ENCODE peak calls at places on chromosomes 3 and 15, in seven cellular contexts. H is psoas muscle, A is foreskin fibroblast, G is left ventricle myocardium inferior, T is fibroblast of mammary gland, B is heart right ventricle, N is OCI-LY7. E is an unnamed sample.

GRCh38 chr3:37806505-37807291 is 55.0 kb upstream of the CTDSPL start:
- DNase-seq in H (no peak), A (no peak), G (no peak), T (no peak), B (no peak), N (no peak), E (no peak)

GRCh38 chr3:122318620-122319019 is 6.4 kb upstream of the CSTA start:
- DNase-seq in H (no peak), A (no peak), G (no peak), T (no peak), B (no peak), N (no peak), E (no peak)

GRCh38 chr3:112090899-112091586 is 4.9 kb downstream of the C3orf52 start:
- DNase-seq in H (no peak), A (no peak), G (no peak), T (no peak), B (no peak), N (peak), E (no peak)

GRCh38 chr3:8371085-8371551 is 130.5 kb upstream of the LMCD1 start:
- DNase-seq in H (no peak), A (peak), G (no peak), T (peak), B (no peak), N (no peak), E (peak)

GRCh38 chr15:80026754-80027153 is 32.7 kb upstream of the ZFAND6 start:
- DNase-seq in H (no peak), A (no peak), G (no peak), T (no peak), B (no peak), N (no peak), E (no peak)

GRCh38 chr15:48500595-48500994 is 144.9 kb downstream of the FBN1 start:
- DNase-seq in H (no peak), A (no peak), G (no peak), T (no peak), B (no peak), N (no peak), E (no peak)

GRCh38 chr3:126551066-126551838 is 7.5 kb downstream of the C3orf22 start:
- DNase-seq in H (peak), A (no peak), G (no peak), T (no peak), B (no peak), N (no peak), E (no peak)

GRCh38 chr3:4322635-4323034 is 19.5 kb downstream of the SETMAR start:
- DNase-seq in H (no peak), A (peak), G (no peak), T (peak), B (no peak), N (no peak), E (peak)

GRCh38 chr3:52349131-52349530 is 33.0 kb downstream of the DNAH1 start:
- DNase-seq in H (peak), A (no peak), G (no peak), T (no peak), B (no peak), N (no peak), E (no peak)

GRCh38 chr3:151955356-151955755 is 81.9 kb downstream of the SUCNR1 start:
- DNase-seq in H (no peak), A (no peak), G (no peak), T (no peak), B (no peak), N (no peak), E (no peak)

GRCh38 chr3:170421758-170422157 is 3.1 kb downstream of the CLDN11 start:
- DNase-seq in H (no peak), A (no peak), G (no peak), T (no peak), B (no peak), N (no peak), E (no peak)
- H3K4me3 ChIP-seq in H (no peak), A (peak), G (peak), T (peak), B (peak), N (no peak), E (peak)

GRCh38 chr3:30895329-30895728 is 868 bp upstream of the GADL1 start:
- DNase-seq in H (no peak), A (no peak), G (no peak), T (no peak), B (no peak), N (no peak), E (no peak)

GRCh38 chr3:30893678-30894325 is 659 bp downstream of the GADL1 start:
- DNase-seq in H (no peak), A (no peak), G (no peak), T (no peak), B (no peak), N (no peak), E (no peak)

GRCh38 chr3:30890907-30891306 is 3.6 kb downstream of the GADL1 start:
- DNase-seq in H (no peak), A (no peak), G (no peak), T (no peak), B (no peak), N (no peak), E (no peak)

DNA sequence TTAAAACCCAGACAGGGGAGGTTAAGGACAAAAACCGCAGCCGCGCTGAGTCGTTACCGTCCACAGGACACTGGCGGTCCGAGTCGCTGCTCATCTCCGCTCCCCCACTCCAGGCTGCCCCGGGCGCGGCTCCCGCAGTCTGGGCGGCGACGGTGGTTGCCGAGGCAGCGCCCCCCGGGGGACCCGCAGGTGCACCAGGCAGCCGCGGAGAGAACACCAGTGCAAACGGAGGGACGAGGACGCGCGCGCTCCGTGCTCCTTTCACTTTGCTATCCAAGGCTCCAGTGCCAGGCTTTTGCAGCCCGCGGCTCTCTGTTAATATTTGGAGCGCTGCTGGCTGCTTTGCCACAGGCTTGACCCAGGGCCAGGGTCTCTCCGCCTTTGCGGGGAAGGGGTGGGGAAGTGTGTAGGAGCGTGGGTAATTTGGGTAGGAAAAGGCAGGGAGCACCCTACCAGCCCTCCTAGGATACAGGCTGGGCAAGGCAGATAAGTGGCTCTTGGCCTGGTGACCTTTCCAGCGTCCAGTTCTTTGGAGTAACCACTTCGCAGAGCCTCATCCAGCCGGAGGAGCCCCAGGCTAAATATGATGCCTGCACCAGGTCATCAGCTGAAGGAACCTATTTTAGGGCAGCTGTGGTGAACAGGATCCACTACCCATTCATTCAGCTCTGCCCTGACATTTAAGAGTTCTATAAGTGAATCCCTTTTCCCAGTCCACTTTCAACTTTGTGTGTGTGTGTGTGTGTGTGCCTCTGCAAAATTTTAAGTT is at the start of gene GADL1:
- DNase-seq in H (peak), A (peak), G (peak), T (peak), B (peak), N (no peak), E (no peak)
- H3K4me3 ChIP-seq in H (peak), A (peak), G (peak), T (peak), B (peak), N (no peak), E (peak)

GRCh38 chr15:64845826-64846225 is 4.1 kb downstream of the PLEKHO2 start:
- DNase-seq in H (no peak), A (no peak), G (no peak), T (no peak), B (no peak), N (no peak), E (no peak)
- H3K4me3 ChIP-seq in H (peak), A (no peak), G (peak), T (no peak), B (no peak), N (no peak), E (no peak)

GRCh38 chr15:101295607-101296225 is 668 bp upstream of the SNRPA1 start:
- DNase-seq in H (no peak), A (no peak), G (no peak), T (peak), B (no peak), N (no peak), E (peak)

GRCh38 chr15:101294731-101295606 is at the start of gene SNRPA1:
- DNase-seq in H (peak), A (peak), G (peak), T (peak), B (peak), N (peak), E (peak)

GRCh38 chr15:101293122-101293521 is 1.9 kb downstream of the SNRPA1 start:
- DNase-seq in H (no peak), A (no peak), G (no peak), T (peak), B (no peak), N (peak), E (no peak)

GRCh38 chr15:101296418-101297405 is 1.7 kb upstream of the SNRPA1 start:
- DNase-seq in H (no peak), A (peak), G (no peak), T (peak), B (no peak), N (no peak), E (peak)
- H3K4me3 ChIP-seq in H (peak), A (no peak), G (peak), T (peak), B (no peak), N (no peak), E (peak)

GRCh38 chr3:195891431-195892104 is 16.8 kb downstream of the TNK2 start:
- DNase-seq in H (peak), A (no peak), G (no peak), T (no peak), B (no peak), N (no peak), E (no peak)
- H3K4me3 ChIP-seq in H (peak), A (no peak), G (peak), T (no peak), B (peak), N (no peak), E (peak)

GRCh38 chr15:65789105-65789504 is 3.0 kb downstream of the DENND4A start:
- DNase-seq in H (no peak), A (no peak), G (no peak), T (no peak), B (no peak), N (no peak), E (no peak)
- H3K4me3 ChIP-seq in H (no peak), A (no peak), G (no peak), T (no peak), B (no peak), N (peak), E (no peak)

E was measured in skeletal muscle cell.